ENCODE peak calls at places on chromosomes 3 and 15, in five cellular contexts. U is ovary; Q is NCI-H2029; S is stimulated activated CD4-positive, alpha-beta T cell treated with anti-CD3 and anti-CD28 coated beads, TNF-alpha, amount 100 ng/mL, for 4 hours; R is GM18507. N is an unnamed sample.

GRCh38 chr3:171950373-171950772 is 89.0 kb upstream of the FNDC3B start:
- DNase-seq in U (no peak), Q (no peak), S (no peak), R (no peak), N (peak)

GRCh38 chr15:82625136-82625535 is 22.0 kb downstream of the CPEB1 start:
- DNase-seq in U (no peak), Q (no peak), S (no peak), R (no peak), N (no peak)

GRCh38 chr3:43257850-43258249 is 28.5 kb upstream of the SNRK start:
- DNase-seq in U (no peak), Q (no peak), S (no peak), R (no peak), N (no peak)

GRCh38 chr3:38574411-38575278 is 74.8 kb downstream of the SCN5A start:
- DNase-seq in U (no peak), Q (no peak), S (no peak), R (no peak), N (no peak)

GRCh38 chr15:80576519-80577090 is 118.5 kb upstream of the ABHD17C start:
- DNase-seq in U (no peak), Q (no peak), S (no peak), R (no peak), N (no peak)

GRCh38 chr3:128781164-128781563 is 55.2 kb downstream of the RAB7A start:
- DNase-seq in U (no peak), Q (no peak), S (no peak), R (no peak), N (no peak)

GRCh38 chr3:174955513-174956001 is 96.4 kb downstream of the NAALADL2 start:
- DNase-seq in U (no peak), Q (no peak), S (no peak), R (no peak), N (peak)

GRCh38 chr15:45089712-45090373 is 24.1 kb downstream of the DUOX2 start:
- DNase-seq in U (no peak), Q (no peak), S (no peak), R (no peak), N (no peak)

GRCh38 chr15:87219650-87220615 is 1036.6 kb downstream of the NTRK3 start:
- DNase-seq in U (no peak), Q (no peak), S (no peak), R (no peak), N (peak)